ENCODE peak calls at places on chromosomes 11 and 22, in six cellular contexts. A is kidney, U is A549, P is lower lobe of right lung, L is H7, B is left ventricle myocardium inferior. O is an unnamed sample.

GRCh38 chr11:134658481-134659080 is 246.5 kb upstream of the B3GAT1 start:
- DNase-seq in A (peak; percentile 15), U (no peak), P (no peak), L (no peak), B (no peak), O (no peak)

GRCh38 chr11:640021-640706 is 3.1 kb downstream of the DRD4 start:
- DNase-seq in A (no peak), U (no peak), P (no peak), L (peak; percentile 85), B (no peak), O (no peak)

GRCh38 chr11:123065634-123066033 is 3.7 kb upstream of the HSPA8 start:
- DNase-seq in A (no peak), U (no peak), P (no peak), L (no peak), B (no peak), O (no peak)

GRCh38 chr11:117226388-117227385 is 5.2 kb downstream of the PCSK7 start:
- DNase-seq in A (peak; percentile 71), U (peak; percentile 71), P (no peak), L (peak; percentile 88), B (no peak), O (peak; percentile 56)

GRCh38 chr22:23613193-23613973 is 18.7 kb downstream of the DRICH1 start:
- DNase-seq in A (no peak), U (no peak), P (no peak), L (no peak), B (no peak), O (no peak)

GRCh38 chr11:96215094-96215782 is 127.8 kb downstream of the MAML2 start:
- DNase-seq in A (peak; percentile 75), U (peak; percentile 18), P (no peak), L (no peak), B (no peak), O (no peak)

GRCh38 chr11:85725510-85726258 is 39.7 kb upstream of the CCDC89 start:
- DNase-seq in A (no peak), U (peak; percentile 78), P (no peak), L (no peak), B (no peak), O (no peak)

GRCh38 chr11:9716275-9717039 is 52.6 kb downstream of the SWAP70 start:
- DNase-seq in A (no peak), U (peak; percentile 31), P (no peak), L (no peak), B (no peak), O (no peak)

GRCh38 chr11:125110996-125111340 is 458 bp downstream of the TMEM218 start:
- DNase-seq in A (no peak), U (peak; percentile 5), P (no peak), L (peak; percentile 52), B (no peak), O (no peak)

GRCh38 chr11:5928269-5928668 is 13.8 kb upstream of the OR56A3 start:
- DNase-seq in A (no peak), U (no peak), P (no peak), L (no peak), B (no peak), O (no peak)

GRCh38 chr22:24937114-24937513 is 9.4 kb downstream of the LHFPL7 start:
- DNase-seq in A (no peak), U (peak; percentile 45), P (no peak), L (peak; percentile 52), B (no peak), O (no peak)

GRCh38 chr11:27285761-27286160 is 77.3 kb downstream of the CCDC34 start:
- DNase-seq in A (no peak), U (no peak), P (no peak), L (no peak), B (no peak), O (no peak)

GRCh38 chr22:40898850-40899357 is 37.0 kb upstream of the DNAJB7 start:
- DNase-seq in A (no peak), U (peak; percentile 49), P (no peak), L (peak; percentile 63), B (no peak), O (no peak)

GRCh38 chr11:118259138-118259537 is 5.0 kb downstream of the MPZL2 start:
- DNase-seq in A (no peak), U (no peak), P (no peak), L (no peak), B (no peak), O (no peak)

GRCh38 chr11:74681686-74682651 is 49.3 kb downstream of the CHRDL2 start:
- DNase-seq in A (peak; percentile 57), U (no peak), P (no peak), L (no peak), B (peak; percentile 62), O (no peak)

GRCh38 chr11:20097319-20098221 is 62.7 kb downstream of the DBX1 start:
- DNase-seq in A (no peak), U (no peak), P (no peak), L (no peak), B (no peak), O (no peak)

GRCh38 chr11:132605794-132606570 is 926.3 kb downstream of the OPCML start:
- DNase-seq in A (no peak), U (no peak), P (no peak), L (no peak), B (no peak), O (no peak)

GRCh38 chr11:20021212-20021611 is 139.1 kb downstream of the DBX1 start:
- DNase-seq in A (no peak), U (peak; percentile 53), P (no peak), L (no peak), B (no peak), O (no peak)

GRCh38 chr11:68313574-68314202 is 1.3 kb downstream of the LRP5 start:
- DNase-seq in A (no peak), U (peak; percentile 39), P (no peak), L (peak; percentile 79), B (no peak), O (peak; percentile 53)

GRCh38 chr11:15967166-15967565 is 389.2 kb downstream of the SOX6 start:
- DNase-seq in A (no peak), U (peak; percentile 80), P (no peak), L (no peak), B (no peak), O (no peak)

GRCh38 chr11:88357323-88358039 is 19.9 kb upstream of the CTSC start:
- DNase-seq in A (no peak), U (peak; percentile 47), P (no peak), L (no peak), B (no peak), O (no peak)

GRCh38 chr11:88355887-88356286 is 18.4 kb upstream of the CTSC start:
- DNase-seq in A (no peak), U (no peak), P (no peak), L (no peak), B (no peak), O (no peak)

GRCh38 chr11:88358040-88358431 is 20.5 kb upstream of the CTSC start:
- DNase-seq in A (no peak), U (no peak), P (no peak), L (no peak), B (no peak), O (no peak)

GRCh38 chr11:88363004-88363403 is 25.5 kb upstream of the CTSC start:
- DNase-seq in A (no peak), U (no peak), P (no peak), L (no peak), B (no peak), O (no peak)

DNA sequence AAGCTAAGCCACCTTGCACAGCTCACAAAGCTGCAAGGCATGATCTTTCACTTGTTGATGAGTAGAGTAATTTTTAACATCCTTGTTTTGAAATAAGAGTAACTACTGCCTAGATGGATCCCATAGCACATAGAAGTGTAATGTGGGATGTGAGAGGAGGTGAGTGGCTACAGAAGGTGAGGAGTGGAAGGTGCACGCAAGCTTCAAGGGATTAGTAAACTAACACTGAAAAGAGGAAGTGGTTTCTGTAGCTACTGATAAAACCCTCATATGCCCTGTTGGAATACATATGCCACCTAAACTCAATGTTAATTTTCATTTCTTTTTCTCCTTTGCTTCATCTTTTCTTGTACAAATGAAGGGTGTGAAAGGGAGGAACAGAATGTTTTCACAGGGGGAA is 22.0 kb upstream of the CTSC start:
- DNase-seq in A (no peak), U (no peak), P (no peak), L (no peak), B (no peak), O (no peak)
- H3K4me3 ChIP-seq in A (no peak overlapping the region), U (no peak overlapping the region), P (peak overlapping the region; percentile 0), L (no peak overlapping the region), B (no peak overlapping the region), O (no peak overlapping the region)

GRCh38 chr11:12066799-12067508 is 43.4 kb upstream of the MICAL2 start:
- DNase-seq in A (peak; percentile 66), U (peak; percentile 93), P (peak; percentile 76), L (peak; percentile 36), B (no peak), O (no peak)
- H3K4me3 ChIP-seq in A (no peak overlapping the region), U (peak overlapping the region; percentile 8), P (no peak overlapping the region), L (no peak overlapping the region), B (no peak overlapping the region), O (no peak overlapping the region)

DNA sequence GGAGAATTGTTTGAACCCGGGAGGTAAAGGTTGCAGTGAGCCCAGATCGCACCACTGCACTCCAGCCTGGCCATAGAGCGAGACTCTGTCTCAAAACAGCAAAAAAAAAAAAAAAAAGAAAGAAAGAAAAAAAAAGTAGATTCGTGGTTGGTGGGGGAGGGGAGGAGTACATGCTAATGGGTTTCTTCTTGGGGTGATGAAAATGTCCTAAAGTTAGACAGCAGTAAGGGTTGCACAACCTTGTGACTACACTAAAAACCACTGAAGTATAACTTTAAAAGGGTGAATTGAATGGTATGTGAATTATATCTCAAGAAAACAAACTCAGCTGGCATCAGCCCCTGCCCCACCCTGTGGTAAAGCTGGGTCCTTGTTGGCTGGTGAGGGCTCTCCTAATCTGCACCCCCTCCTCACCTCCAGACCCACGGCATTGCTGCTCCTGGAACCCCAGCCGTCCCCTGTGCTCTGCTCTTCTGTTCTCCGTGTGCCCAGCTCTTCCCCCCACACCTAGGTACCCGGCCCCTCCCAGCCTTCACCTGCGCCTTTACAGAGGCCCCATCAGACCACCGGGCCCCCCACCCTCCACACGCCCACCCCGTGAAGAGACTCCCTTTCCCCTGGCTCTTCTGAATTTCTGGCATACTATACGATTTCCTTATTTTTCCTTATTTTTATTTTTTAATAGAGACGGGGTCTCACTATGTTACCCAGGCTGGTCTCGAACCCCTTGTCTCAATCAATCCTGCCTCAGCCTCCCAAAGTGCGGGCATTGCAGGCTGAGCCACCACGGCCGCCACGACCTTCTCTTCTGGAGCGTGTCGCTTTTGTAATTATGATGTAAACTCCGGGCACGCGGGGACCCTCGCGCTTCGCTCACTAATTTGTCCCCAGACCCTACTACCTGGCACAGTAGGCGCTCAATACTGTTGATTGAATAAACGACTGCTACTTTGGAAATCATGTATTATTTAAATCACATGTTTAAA is 927 bp upstream of the FADD start:
- DNase-seq in A (no peak), U (no peak), P (peak; percentile 49), L (no peak), B (no peak), O (no peak)
- H3K4me3 ChIP-seq in A (peak overlapping the region; percentile 97), U (peak overlapping the region; percentile 96), P (peak overlapping the region; percentile 94), L (peak overlapping the region; percentile 100), B (peak overlapping the region; percentile 100), O (peak overlapping the region; percentile 70)

GRCh38 chr11:36373040-36374010 is 77.2 kb downstream of the PRR5L start:
- DNase-seq in A (no peak), U (peak; percentile 24), P (no peak), L (no peak), B (no peak), O (no peak)

GRCh38 chr11:36376315-36376887 is 80.3 kb downstream of the PRR5L start:
- DNase-seq in A (peak; percentile 84), U (peak; percentile 20), P (peak; percentile 60), L (peak; percentile 80), B (peak; percentile 26), O (peak; percentile 40)

GRCh38 chr11:36374726-36375125 is 78.6 kb downstream of the PRR5L start:
- DNase-seq in A (no peak), U (no peak), P (no peak), L (no peak), B (no peak), O (no peak)

GRCh38 chr11:36376888-36377758 is 81.0 kb downstream of the PRR5L start:
- DNase-seq in A (peak; percentile 84), U (peak; percentile 56), P (peak; percentile 69), L (peak; percentile 92), B (peak; percentile 52), O (peak; percentile 66)

GRCh38 chr11:36375348-36376314 is 79.5 kb downstream of the PRR5L start:
- DNase-seq in A (no peak), U (no peak), P (no peak), L (peak; percentile 67), B (no peak), O (no peak)
- H3K4me3 ChIP-seq in A (peak overlapping the region; percentile 80), U (peak overlapping the region; percentile 70), P (peak overlapping the region; percentile 77), L (peak overlapping the region; percentile 67), B (peak overlapping the region; percentile 70), O (peak overlapping the region; percentile 33)